ENCODE peak calls at places on chromosomes 13 and 19, in ten cellular contexts. Z is adrenal gland, H is uterus, C is breast epithelium, A is tibial nerve, N is NB4, B is A549, G is Peyer's patch, O is heart left ventricle, U is IMR-90. Q is an unnamed sample.

GRCh38 chr13:101751488-101751887 is 299.0 kb downstream of the ITGBL1 start:
- DNase-seq in U (peak), O (no peak), N (peak), H (no peak), B (no peak), G (no peak), A (no peak), C (no peak), Z (no peak), Q (peak)

GRCh38 chr13:108816381-108816780 is 187.0 kb downstream of the MYO16 start:
- DNase-seq in O (no peak), C (no peak), G (no peak), B (no peak), H (no peak), A (no peak), Z (no peak), N (peak), U (no peak), Q (no peak)

GRCh38 chr13:76116931-76117330 is 480.8 kb downstream of the LMO7 start:
- DNase-seq in U (no peak), G (no peak), A (no peak), B (no peak), Z (no peak), H (no peak), O (no peak), C (no peak), N (no peak), Q (no peak)

GRCh38 chr19:28305513-28305912 is 907.4 kb downstream of the UQCRFS1 start:
- DNase-seq in B (no peak), G (no peak), U (no peak), Z (no peak), A (no peak), H (no peak), N (peak), C (no peak), O (no peak), Q (no peak)

GRCh38 chr19:29672933-29673336 is 7.7 kb downstream of the PLEKHF1 start:
- DNase-seq in G (no peak), A (no peak), H (no peak), C (peak), B (no peak), U (no peak), N (no peak), Z (no peak), O (no peak), Q (no peak)

GRCh38 chr13:41823486-41823885 is 137.4 kb downstream of the VWA8 start:
- DNase-seq in N (no peak), Z (no peak), O (no peak), U (no peak), C (no peak), B (no peak), H (no peak), A (no peak), G (no peak), Q (no peak)

GRCh38 chr13:66301482-66301881 is 928.7 kb downstream of the PCDH9 start:
- DNase-seq in U (no peak), Z (no peak), H (no peak), C (no peak), N (no peak), A (no peak), G (no peak), O (no peak), B (no peak), Q (no peak)

GRCh38 chr13:27808866-27809546 is 16.7 kb downstream of the GSX1 start:
- DNase-seq in C (no peak), H (no peak), B (no peak), O (no peak), A (no peak), Z (no peak), N (no peak), G (no peak), U (no peak), Q (peak)

GRCh38 chr13:106507560-106508274 is 27.7 kb downstream of the EFNB2 start:
- DNase-seq in U (peak), A (no peak), H (no peak), G (no peak), B (no peak), N (peak), C (no peak), O (no peak), Z (no peak), Q (peak)

GRCh38 chr13:90447735-90448103 is 899.8 kb upstream of the MIR17HG start:
- DNase-seq in O (no peak), C (no peak), N (no peak), B (no peak), G (no peak), Z (no peak), U (peak), H (no peak), A (no peak), Q (peak)

GRCh38 chr13:94464771-94465170 is 14.7 kb downstream of the DCT start:
- DNase-seq in Z (no peak), H (no peak), B (no peak), O (no peak), U (no peak), N (no peak), A (no peak), C (no peak), G (no peak), Q (no peak)

GRCh38 chr19:9032136-9032626 is 22.0 kb upstream of the MUC16 start:
- DNase-seq in N (no peak), U (no peak), G (no peak), C (no peak), A (no peak), H (no peak), O (no peak), Z (no peak), B (no peak), Q (no peak)

GRCh38 chr13:66689037-66689619 is 541.0 kb downstream of the PCDH9 start:
- DNase-seq in O (no peak), U (no peak), Z (no peak), N (no peak), C (no peak), H (no peak), G (no peak), A (no peak), B (no peak), Q (no peak)

GRCh38 chr19:45782162-45782623 is at the start of gene DMPK:
- DNase-seq in O (peak), U (no peak), H (peak), B (peak), Z (no peak), G (peak), C (no peak), N (no peak), A (no peak), Q (no peak)

GRCh38 chr13:62643007-62643483 is 1227.4 kb upstream of the PCDH20 start:
- DNase-seq in N (no peak), H (no peak), U (peak), A (no peak), G (no peak), B (no peak), C (no peak), O (no peak), Z (no peak), Q (no peak)

GRCh38 chr13:27006519-27007161 is 165.0 kb downstream of the USP12 start:
- DNase-seq in B (no peak), N (peak), G (peak), U (peak), A (no peak), C (no peak), H (no peak), O (no peak), Z (no peak), Q (no peak)

GRCh38 chr13:72643339-72643989 is 84.0 kb downstream of the MZT1 start:
- DNase-seq in G (peak), C (no peak), B (peak), U (peak), H (no peak), O (no peak), Z (peak), N (peak), A (peak), Q (peak)

GRCh38 chr19:27673986-27674385 is 1539.0 kb downstream of the UQCRFS1 start:
- DNase-seq in H (no peak), A (no peak), N (no peak), Z (no peak), U (no peak), G (no peak), O (no peak), B (no peak), C (no peak), Q (no peak)

GRCh38 chr19:48403606-48404005 is 10.1 kb downstream of the GRIN2D start:
- DNase-seq in A (no peak), Z (no peak), C (no peak), B (no peak), H (no peak), G (no peak), N (peak), O (no peak), U (peak), Q (peak)

GRCh38 chr19:41205995-41206394 is 13.0 kb downstream of the CYP2S1 start:
- DNase-seq in N (no peak), O (peak), B (no peak), H (no peak), C (no peak), U (no peak), A (no peak), G (no peak), Z (no peak), Q (no peak)

GRCh38 chr19:1843646-1844394 is 4.5 kb downstream of the REXO1 start:
- DNase-seq in G (no peak), A (no peak), C (no peak), H (no peak), B (no peak), Z (no peak), U (no peak), N (no peak), O (no peak), Q (no peak)

GRCh38 chr19:50718255-50719118 is 1.1 kb downstream of the SHANK1 start:
- DNase-seq in H (no peak), C (no peak), B (no peak), U (no peak), A (no peak), N (peak), O (peak), Z (peak), G (peak), Q (no peak)

GRCh38 chr19:7395360-7395781 is 46.6 kb downstream of the ARHGEF18 start:
- DNase-seq in A (no peak), Z (no peak), O (no peak), N (no peak), H (no peak), U (no peak), C (no peak), G (no peak), B (no peak), Q (no peak)
- TF ChIP-seq POLR2A in A (no peak), Z (no peak), O (no peak), N (no peak), H (no peak), U (no peak), C (no peak), G (no peak), B (no peak), Q (no peak)

GRCh38 chr19:5132698-5133651 is 164.1 kb downstream of the KDM4B start:
- DNase-seq in Z (no peak), A (no peak), O (no peak), C (no peak), H (no peak), B (no peak), G (no peak), N (no peak), U (no peak), Q (no peak)

GRCh38 chr19:5133986-5134595 is 165.2 kb downstream of the KDM4B start:
- DNase-seq in B (no peak), H (no peak), Z (no peak), U (no peak), O (no peak), N (no peak), G (no peak), C (no peak), A (no peak), Q (no peak)

GRCh38 chr19:5131031-5131865 is 162.3 kb downstream of the KDM4B start:
- DNase-seq in B (no peak), N (peak), C (no peak), Z (no peak), U (no peak), G (no peak), A (no peak), H (no peak), O (no peak), Q (no peak)

GRCh38 chr19:5130371-5131030 is 161.6 kb downstream of the KDM4B start:
- DNase-seq in C (no peak), G (no peak), Z (no peak), H (no peak), N (no peak), A (no peak), U (no peak), O (no peak), B (no peak), Q (no peak)

GRCh38 chr19:5131866-5132561 is 163.1 kb downstream of the KDM4B start:
- DNase-seq in H (no peak), O (no peak), Z (no peak), U (no peak), A (no peak), G (no peak), N (no peak), C (no peak), B (no peak), Q (no peak)
- TF ChIP-seq POLR2A in H (no peak), O (no peak), Z (no peak), U (no peak), A (no peak), G (no peak), N (no peak), C (no peak), B (no peak), Q (no peak)

DNA sequence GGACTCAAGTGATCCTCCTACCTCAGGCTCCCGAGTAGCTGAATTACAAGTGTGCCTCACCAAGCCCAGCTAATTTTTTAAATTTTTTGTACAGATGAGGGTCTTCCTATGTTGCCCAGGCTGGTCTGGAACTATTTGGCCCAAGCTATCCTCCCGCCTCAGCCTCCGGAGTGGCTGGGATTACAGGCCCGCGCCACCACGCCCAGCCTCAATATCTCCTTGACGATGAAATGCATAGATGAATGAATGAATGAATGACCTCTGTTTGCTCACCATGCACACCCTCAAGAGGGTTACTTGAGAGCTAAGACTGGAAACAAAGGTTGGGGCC is 14.9 kb upstream of the AP1M2 start:
- DNase-seq in A (no peak), H (no peak), B (no peak), O (no peak), N (no peak), U (no peak), C (no peak), G (no peak), Z (no peak), Q (no peak)
- TF ChIP-seq POLR2A in A (no peak), H (no peak), B (no peak), O (no peak), N (no peak), U (no peak), C (no peak), G (no peak), Z (no peak), Q (no peak)

GRCh38 chr19:3098515-3099346 is 4.6 kb downstream of the GNA11 start:
- DNase-seq in B (no peak), G (peak), N (peak), A (no peak), Z (peak), O (peak), C (no peak), H (no peak), U (peak), Q (no peak)
- TF ChIP-seq POLR2A in B (no peak), G (no peak), N (no peak), A (no peak), Z (peak), O (peak), C (no peak), H (no peak), U (no peak), Q (no peak)

DNA sequence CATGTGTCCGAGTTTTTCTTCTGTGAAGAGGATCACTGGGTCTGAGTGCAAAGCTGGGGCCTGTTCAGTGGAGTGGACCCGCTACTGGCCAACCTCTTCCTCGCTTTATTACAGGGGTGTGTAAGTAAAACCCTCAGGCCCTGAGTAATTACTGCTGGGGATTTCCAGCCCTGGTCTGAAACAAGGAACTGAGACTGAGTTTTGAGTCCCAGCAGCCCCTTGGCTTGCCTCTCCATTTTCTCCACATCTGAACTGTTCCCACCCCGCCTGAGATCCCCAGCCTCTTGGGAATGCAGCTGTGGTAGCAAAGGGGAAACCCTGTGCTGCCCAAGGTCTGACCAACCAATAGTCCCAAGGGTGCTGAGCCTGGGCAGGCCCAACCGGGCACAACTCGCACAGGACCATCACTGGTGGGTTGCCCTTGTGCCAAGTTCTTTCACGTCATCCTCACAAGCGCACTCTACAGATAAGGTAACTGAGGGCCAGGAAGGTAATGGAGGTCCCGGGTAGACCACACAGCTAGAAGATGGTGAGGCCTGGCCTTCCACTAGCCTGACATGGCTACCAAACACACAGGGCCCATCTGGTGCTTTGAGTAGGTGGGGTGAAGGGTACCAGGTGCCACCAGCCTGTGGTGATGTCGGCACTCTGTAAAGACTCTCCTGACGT is 13.7 kb upstream of the SLC35E1 start:
- DNase-seq in N (peak), C (no peak), O (no peak), H (no peak), A (no peak), U (peak), Z (no peak), B (no peak), G (no peak), Q (no peak)
- TF ChIP-seq POLR2A in N (no peak), C (no peak), O (no peak), H (no peak), A (no peak), U (no peak), Z (no peak), B (no peak), G (no peak), Q (no peak)